ENCODE peak calls at places on chromosomes 4 and X, in six cellular contexts. One of them, this sample, is unnamed.

GRCh38 chrX:116872931-116873330 is 410.2 kb upstream of the CT83 start:
- DNase-seq in brain microvascular endothelial cell: peak
- DNase-seq in H9: no peak
- DNase-seq in uterus: no peak
- DNase-seq in cardiac fibroblast: no peak
- DNase-seq in retinal pigment epithelial cell: no peak
- DNase-seq in this sample: no peak

GRCh38 chrX:79235899-79236298 is 91.4 kb downstream of the GPR174 start:
- DNase-seq in cardiac fibroblast: no peak
- DNase-seq in brain microvascular endothelial cell: no peak
- DNase-seq in retinal pigment epithelial cell: no peak
- DNase-seq in uterus: no peak
- DNase-seq in H9: no peak
- DNase-seq in this sample: no peak

GRCh38 chrX:54482839-54483593 is 13.0 kb downstream of the FGD1 start:
- DNase-seq in uterus: peak
- DNase-seq in retinal pigment epithelial cell: no peak
- DNase-seq in H9: peak
- DNase-seq in cardiac fibroblast: peak
- DNase-seq in brain microvascular endothelial cell: no peak
- DNase-seq in this sample: no peak

GRCh38 chr4:54550415-54551171 is 107.2 kb upstream of the KIT start:
- DNase-seq in cardiac fibroblast: peak
- DNase-seq in H9: no peak
- DNase-seq in uterus: no peak
- DNase-seq in brain microvascular endothelial cell: peak
- DNase-seq in retinal pigment epithelial cell: no peak
- DNase-seq in this sample: no peak

GRCh38 chr4:183438458-183439113 is 5.8 kb upstream of the CDKN2AIP start:
- DNase-seq in retinal pigment epithelial cell: no peak
- DNase-seq in H9: no peak
- DNase-seq in uterus: no peak
- DNase-seq in brain microvascular endothelial cell: peak
- DNase-seq in cardiac fibroblast: no peak
- DNase-seq in this sample: no peak

GRCh38 chrX:137566746-137567473 is 983 bp downstream of the ZIC3 start:
- DNase-seq in brain microvascular endothelial cell: no peak
- DNase-seq in uterus: no peak
- DNase-seq in retinal pigment epithelial cell: no peak
- DNase-seq in cardiac fibroblast: no peak
- DNase-seq in H9: no peak
- DNase-seq in this sample: no peak

GRCh38 chr4:101643201-101643600 is 147.3 kb upstream of the BANK1 start:
- DNase-seq in uterus: no peak
- DNase-seq in retinal pigment epithelial cell: no peak
- DNase-seq in brain microvascular endothelial cell: no peak
- DNase-seq in cardiac fibroblast: no peak
- DNase-seq in H9: no peak
- DNase-seq in this sample: no peak

GRCh38 chrX:16771483-16772398 is 14.5 kb upstream of the TXLNG start:
- DNase-seq in cardiac fibroblast: peak
- DNase-seq in H9: peak
- DNase-seq in retinal pigment epithelial cell: peak
- DNase-seq in brain microvascular endothelial cell: peak
- DNase-seq in uterus: no peak
- DNase-seq in this sample: no peak

DNA sequence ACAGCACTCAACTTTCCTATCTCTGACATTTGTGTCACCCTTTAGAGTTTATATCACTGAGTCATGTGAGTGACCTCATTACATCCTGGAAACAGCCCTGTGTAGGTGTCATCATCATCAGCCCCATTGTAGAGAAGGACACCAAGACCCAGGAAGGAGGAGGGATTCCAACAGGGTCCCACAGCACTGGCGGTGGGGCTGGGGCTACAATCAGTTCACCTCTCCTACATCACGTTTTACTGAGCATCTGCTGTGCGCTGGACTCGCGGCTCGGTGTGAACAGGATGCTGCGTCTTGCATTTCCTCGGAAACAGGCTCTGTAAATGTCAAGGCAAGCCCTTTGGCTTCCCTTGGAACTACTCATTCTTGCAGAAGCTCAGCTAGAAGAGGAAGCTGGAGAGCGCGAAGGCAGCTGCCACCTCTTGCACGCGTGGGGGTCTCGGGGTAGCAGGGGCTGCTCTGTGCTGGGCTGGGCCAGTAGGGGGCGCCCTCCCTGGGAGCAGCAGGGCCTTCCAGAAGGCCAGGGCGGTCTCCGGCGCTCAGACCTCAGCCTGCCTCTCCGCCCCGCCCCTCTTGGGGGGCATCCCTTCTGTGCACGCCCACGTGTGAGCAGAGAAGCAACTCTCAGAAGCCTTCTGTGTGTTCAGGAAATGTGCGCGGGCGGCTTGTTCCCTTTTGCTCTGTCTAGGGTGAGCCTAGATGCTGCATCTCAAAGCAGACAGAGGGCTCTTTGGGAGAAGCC is 29.0 kb downstream of the REELD1 start:
- DNase-seq in cardiac fibroblast: no peak
- DNase-seq in H9: peak
- DNase-seq in uterus: no peak
- DNase-seq in brain microvascular endothelial cell: peak
- DNase-seq in retinal pigment epithelial cell: no peak
- DNase-seq in this sample: peak
- TF ChIP-seq CTCF in cardiac fibroblast: peak
- TF ChIP-seq CTCF in H9: peak
- TF ChIP-seq CTCF in uterus: no peak
- TF ChIP-seq CTCF in brain microvascular endothelial cell: peak
- TF ChIP-seq CTCF in retinal pigment epithelial cell: peak
- TF ChIP-seq CTCF in this sample: peak

GRCh38 chrX:40671126-40671525 is 23.8 kb upstream of the CXorf38 start:
- DNase-seq in retinal pigment epithelial cell: no peak
- DNase-seq in uterus: no peak
- DNase-seq in H9: no peak
- DNase-seq in brain microvascular endothelial cell: no peak
- DNase-seq in cardiac fibroblast: peak
- DNase-seq in this sample: no peak
- TF ChIP-seq CTCF in retinal pigment epithelial cell: no peak
- TF ChIP-seq CTCF in uterus: no peak
- TF ChIP-seq CTCF in H9: no peak
- TF ChIP-seq CTCF in brain microvascular endothelial cell: no peak
- TF ChIP-seq CTCF in cardiac fibroblast: no peak
- TF ChIP-seq CTCF in this sample: no peak

GRCh38 chrX:140697618-140698017 is 11.9 kb upstream of the LINC00632 start:
- DNase-seq in retinal pigment epithelial cell: no peak
- DNase-seq in H9: no peak
- DNase-seq in brain microvascular endothelial cell: no peak
- DNase-seq in uterus: no peak
- DNase-seq in cardiac fibroblast: no peak
- DNase-seq in this sample: no peak

GRCh38 chrX:140701480-140701879 is 8.1 kb upstream of the LINC00632 start:
- DNase-seq in H9: no peak
- DNase-seq in cardiac fibroblast: peak
- DNase-seq in brain microvascular endothelial cell: peak
- DNase-seq in retinal pigment epithelial cell: no peak
- DNase-seq in uterus: no peak
- DNase-seq in this sample: peak
- TF ChIP-seq CTCF in H9: peak
- TF ChIP-seq CTCF in cardiac fibroblast: peak
- TF ChIP-seq CTCF in brain microvascular endothelial cell: peak
- TF ChIP-seq CTCF in retinal pigment epithelial cell: peak
- TF ChIP-seq CTCF in uterus: no peak
- TF ChIP-seq CTCF in this sample: no peak

DNA sequence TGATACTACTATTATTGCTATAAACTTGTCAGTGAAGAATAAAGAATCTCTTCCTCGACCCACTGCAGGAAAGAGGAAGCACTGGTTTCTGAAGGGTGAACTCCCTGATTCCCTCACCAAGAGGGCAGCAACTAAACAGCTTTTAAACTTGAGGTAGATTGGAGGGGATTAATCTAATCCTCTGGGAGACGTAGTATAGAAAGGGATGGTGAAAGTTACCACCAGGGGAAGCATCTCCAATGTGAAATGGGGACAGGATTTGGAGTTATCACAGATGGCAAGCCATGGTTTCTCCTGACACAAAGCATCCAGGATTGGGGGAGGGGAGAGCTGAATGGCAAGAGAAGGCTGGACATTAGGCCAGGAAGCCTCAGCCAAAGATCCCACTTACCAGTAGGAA is 62.7 kb upstream of the PTPN13 start:
- DNase-seq in uterus: no peak
- DNase-seq in brain microvascular endothelial cell: no peak
- DNase-seq in cardiac fibroblast: no peak
- DNase-seq in retinal pigment epithelial cell: no peak
- DNase-seq in H9: no peak
- DNase-seq in this sample: no peak
- TF ChIP-seq CTCF in uterus: no peak
- TF ChIP-seq CTCF in brain microvascular endothelial cell: no peak
- TF ChIP-seq CTCF in cardiac fibroblast: no peak
- TF ChIP-seq CTCF in retinal pigment epithelial cell: peak
- TF ChIP-seq CTCF in H9: no peak
- TF ChIP-seq CTCF in this sample: no peak

DNA sequence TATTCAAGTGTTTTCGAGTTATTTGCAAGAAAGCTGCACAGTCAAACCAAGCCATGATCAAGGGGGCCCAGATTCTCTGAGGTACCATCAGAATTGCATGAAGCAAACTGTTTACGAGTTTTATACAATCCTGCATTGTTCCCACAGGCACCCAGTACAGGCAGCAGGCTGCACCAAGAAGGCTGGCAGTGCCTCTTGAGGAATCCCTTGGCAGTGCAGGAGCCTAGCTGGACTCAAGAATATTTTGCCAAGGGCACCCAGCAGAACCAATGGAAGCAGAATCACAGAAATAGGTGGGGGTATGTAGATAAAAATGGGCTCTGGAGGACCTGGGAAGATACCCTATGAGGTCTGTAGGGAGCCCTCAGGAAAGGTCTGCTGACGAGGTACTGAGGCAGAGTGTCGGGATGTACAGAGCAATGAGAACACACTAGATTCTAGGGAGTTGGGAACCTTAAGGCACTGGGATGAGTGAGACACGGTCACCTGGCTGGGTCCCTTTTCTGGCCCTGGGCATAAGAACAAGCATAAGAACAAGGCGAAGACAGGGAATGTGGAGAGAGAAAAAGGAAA is 2.5 kb upstream of the PLP1 start:
- DNase-seq in brain microvascular endothelial cell: no peak
- DNase-seq in uterus: no peak
- DNase-seq in cardiac fibroblast: peak
- DNase-seq in retinal pigment epithelial cell: no peak
- DNase-seq in H9: peak
- DNase-seq in this sample: peak
- TF ChIP-seq CTCF in brain microvascular endothelial cell: peak
- TF ChIP-seq CTCF in uterus: no peak
- TF ChIP-seq CTCF in cardiac fibroblast: peak
- TF ChIP-seq CTCF in retinal pigment epithelial cell: peak
- TF ChIP-seq CTCF in H9: no peak
- TF ChIP-seq CTCF in this sample: no peak

DNA sequence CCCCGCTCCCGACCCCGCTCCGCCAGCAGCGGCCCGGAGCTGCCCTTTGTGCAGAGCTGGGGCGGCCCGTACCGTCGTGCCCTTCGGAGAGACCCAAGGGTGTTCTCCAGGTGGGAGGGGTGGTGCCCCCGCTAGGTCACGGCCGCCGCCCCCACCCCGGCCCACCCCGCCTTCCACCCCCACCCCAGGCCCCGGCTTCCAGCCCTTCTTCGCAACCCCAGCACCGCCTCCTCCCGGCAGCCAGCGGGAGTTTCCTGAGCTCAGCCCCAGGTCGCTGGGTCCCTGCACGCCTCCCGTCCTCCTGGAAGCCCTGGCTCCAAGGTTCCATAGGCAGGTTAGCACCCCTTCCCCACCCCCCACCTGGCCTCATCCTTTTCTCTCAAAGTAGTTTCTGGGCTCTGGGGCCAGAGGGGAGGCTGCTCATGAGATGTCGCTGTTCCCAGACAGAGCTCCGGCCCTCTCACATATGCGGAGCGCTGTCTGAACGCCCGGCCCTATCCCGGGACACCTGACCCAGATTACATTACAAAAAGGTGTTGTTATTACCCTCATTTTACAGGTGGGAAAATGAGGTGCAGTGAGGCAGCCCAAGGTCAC is 25.2 kb upstream of the FGFR3 start:
- DNase-seq in retinal pigment epithelial cell: no peak
- DNase-seq in uterus: no peak
- DNase-seq in brain microvascular endothelial cell: no peak
- DNase-seq in cardiac fibroblast: peak
- DNase-seq in H9: peak
- DNase-seq in this sample: peak
- TF ChIP-seq CTCF in retinal pigment epithelial cell: peak
- TF ChIP-seq CTCF in uterus: no peak
- TF ChIP-seq CTCF in brain microvascular endothelial cell: peak
- TF ChIP-seq CTCF in cardiac fibroblast: peak
- TF ChIP-seq CTCF in H9: peak
- TF ChIP-seq CTCF in this sample: no peak

DNA sequence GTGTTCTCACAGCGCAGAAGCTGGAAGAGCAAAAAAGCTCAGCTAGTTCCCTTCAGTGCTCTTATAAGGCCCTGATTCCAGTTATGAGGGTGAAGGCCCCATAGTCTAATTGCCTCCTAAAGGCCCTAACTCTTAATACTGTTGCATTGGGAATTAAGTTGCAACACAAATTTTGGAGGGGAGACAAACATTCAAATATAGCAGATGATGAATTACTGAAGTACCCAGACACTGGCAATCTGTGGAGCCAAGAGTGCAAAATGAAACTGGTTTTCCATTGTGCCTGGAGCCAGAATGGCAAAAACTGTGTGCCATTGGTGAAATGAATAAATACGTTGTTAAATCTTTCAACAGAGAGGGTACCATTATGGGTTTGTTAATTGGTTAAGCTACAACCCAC is 356.0 kb downstream of the PPARGC1A start:
- DNase-seq in brain microvascular endothelial cell: no peak
- DNase-seq in cardiac fibroblast: no peak
- DNase-seq in H9: no peak
- DNase-seq in retinal pigment epithelial cell: no peak
- DNase-seq in uterus: no peak
- DNase-seq in this sample: no peak
- TF ChIP-seq CTCF in brain microvascular endothelial cell: no peak
- TF ChIP-seq CTCF in cardiac fibroblast: no peak
- TF ChIP-seq CTCF in H9: no peak
- TF ChIP-seq CTCF in retinal pigment epithelial cell: no peak
- TF ChIP-seq CTCF in uterus: no peak
- TF ChIP-seq CTCF in this sample: no peak

GRCh38 chrX:136395271-136395670 is 92.5 kb upstream of the BRS3 start:
- DNase-seq in uterus: no peak
- DNase-seq in cardiac fibroblast: no peak
- DNase-seq in retinal pigment epithelial cell: no peak
- DNase-seq in H9: no peak
- DNase-seq in brain microvascular endothelial cell: no peak
- DNase-seq in this sample: no peak

GRCh38 chrX:136397001-136397400 is 90.7 kb upstream of the BRS3 start:
- DNase-seq in cardiac fibroblast: no peak
- DNase-seq in uterus: no peak
- DNase-seq in retinal pigment epithelial cell: no peak
- DNase-seq in H9: no peak
- DNase-seq in brain microvascular endothelial cell: no peak
- DNase-seq in this sample: no peak
- TF ChIP-seq CTCF in cardiac fibroblast: no peak
- TF ChIP-seq CTCF in uterus: no peak
- TF ChIP-seq CTCF in retinal pigment epithelial cell: no peak
- TF ChIP-seq CTCF in H9: no peak
- TF ChIP-seq CTCF in brain microvascular endothelial cell: no peak
- TF ChIP-seq CTCF in this sample: no peak